ENCODE peak calls at places on chromosomes 7 and 10, in eight cellular contexts. C is adrenal gland, O is fibroblast of lung, H is pancreas, T is upper lobe of right lung, Y is lower lobe of right lung, G is testis, A is right cardiac atrium. U is an unnamed sample.

GRCh38 chr10:33732176-33733025 is 397.9 kb upstream of the NRP1 start:
- DNase-seq in A (no peak), O (peak; percentile 86), Y (no peak), T (no peak), G (no peak), H (no peak), C (no peak), U (peak; percentile 57)

GRCh38 chr10:118595598-118596425 is at the start of gene PRLHR:
- DNase-seq in O (peak; percentile 15), T (no peak), H (peak; percentile 87), C (peak; percentile 32), G (peak; percentile 34), Y (no peak), A (peak; percentile 28), U (peak; percentile 13)

GRCh38 chr10:53153831-53154230 is 381.2 kb upstream of the MBL2 start:
- DNase-seq in C (no peak), A (no peak), G (no peak), O (no peak), H (no peak), Y (no peak), T (no peak), U (no peak)

GRCh38 chr7:4633012-4633411 is 49.1 kb upstream of the FOXK1 start:
- DNase-seq in C (no peak), G (no peak), O (peak; percentile 48), A (no peak), H (no peak), Y (no peak), T (no peak), U (peak; percentile 12)

GRCh38 chr7:155267023-155267422 is 30.7 kb upstream of the INSIG1 start:
- DNase-seq in C (no peak), H (no peak), T (no peak), Y (no peak), G (no peak), O (no peak), A (no peak), U (no peak)

GRCh38 chr10:18238875-18239485 is 98.8 kb downstream of the CACNB2 start:
- DNase-seq in H (no peak), A (no peak), Y (no peak), O (peak; percentile 80), T (no peak), G (peak; percentile 30), C (no peak), U (peak; percentile 23)

GRCh38 chr10:128804411-128804810 is 662.6 kb upstream of the MGMT start:
- DNase-seq in C (no peak), G (no peak), Y (no peak), A (peak; percentile 14), H (no peak), O (no peak), T (no peak), U (no peak)

GRCh38 chr10:71597821-71598498 is 121.6 kb downstream of the C10orf105 start:
- DNase-seq in T (peak; percentile 72), C (peak; percentile 91), O (peak; percentile 45), H (no peak), A (peak; percentile 70), Y (peak; percentile 71), G (peak; percentile 34), U (no peak)

GRCh38 chr7:43362652-43363428 is 220.1 kb upstream of the STK17A start:
- DNase-seq in H (peak; percentile 36), C (peak; percentile 21), A (no peak), T (no peak), G (no peak), Y (no peak), O (peak; percentile 79), U (no peak)

GRCh38 chr7:106393564-106393963 is 108.8 kb upstream of the NAMPT start:
- DNase-seq in Y (no peak), A (no peak), H (no peak), T (no peak), G (no peak), O (no peak), C (no peak), U (no peak)

GRCh38 chr7:142899661-142900060 is 14.1 kb upstream of the TRPV6 start:
- DNase-seq in T (no peak), O (no peak), G (no peak), H (no peak), A (no peak), Y (no peak), C (no peak), U (no peak)

GRCh38 chr7:83077328-83077727 is 85.4 kb downstream of the PCLO start:
- DNase-seq in C (no peak), A (no peak), O (no peak), Y (no peak), H (no peak), T (no peak), G (no peak), U (peak; percentile 2)

GRCh38 chr7:2567663-2568238 is 9.0 kb downstream of the IQCE start:
- DNase-seq in O (peak; percentile 53), Y (peak; percentile 51), C (no peak), A (peak; percentile 39), H (no peak), G (peak; percentile 68), T (no peak), U (peak; percentile 28)

GRCh38 chr7:121071132-121071531 is 82.6 kb downstream of the CPED1 start:
- DNase-seq in O (no peak), Y (no peak), G (no peak), T (no peak), C (no peak), H (no peak), A (no peak), U (no peak)

GRCh38 chr10:70119197-70119596 is 13.4 kb downstream of the AIFM2 start:
- DNase-seq in O (no peak), A (no peak), G (no peak), H (no peak), T (no peak), C (no peak), Y (no peak), U (no peak)

GRCh38 chr7:15407910-15408309 is 153.9 kb downstream of the AGMO start:
- DNase-seq in A (no peak), C (no peak), Y (no peak), G (no peak), T (no peak), H (no peak), O (no peak), U (no peak)

GRCh38 chr10:33134011-33134751 is 176.2 kb upstream of the ITGB1 start:
- DNase-seq in O (peak; percentile 84), A (no peak), C (peak; percentile 91), H (no peak), G (no peak), Y (peak; percentile 69), T (peak; percentile 75), U (peak; percentile 53)

GRCh38 chr7:24924375-24924774 is 55.6 kb downstream of the OSBPL3 start:
- DNase-seq in O (no peak), G (no peak), Y (no peak), H (no peak), A (no peak), T (no peak), C (no peak), U (no peak)

GRCh38 chr10:1179346-1180070 is 123.3 kb downstream of the WDR37 start:
- DNase-seq in G (no peak), H (no peak), O (no peak), T (peak; percentile 13), A (no peak), C (no peak), Y (peak; percentile 13), U (no peak)

GRCh38 chr10:29804025-29804852 is 169.5 kb upstream of the SVIL start:
- DNase-seq in C (peak; percentile 66), H (no peak), Y (peak; percentile 39), A (peak; percentile 19), O (peak; percentile 95), G (no peak), T (no peak), U (peak; percentile 92)

GRCh38 chr10:119672291-119672690 is 21.1 kb downstream of the BAG3 start:
- DNase-seq in Y (no peak), A (no peak), O (no peak), T (no peak), C (no peak), H (peak; percentile 72), G (no peak), U (no peak)

GRCh38 chr10:110269641-110270318 is 34.9 kb downstream of the SMNDC1 start:
- DNase-seq in H (no peak), C (no peak), A (no peak), T (no peak), O (peak; percentile 53), Y (no peak), G (peak; percentile 64), U (peak; percentile 12)

GRCh38 chr10:6148251-6148691 is 54.5 kb upstream of the PFKFB3 start:
- DNase-seq in O (no peak), C (no peak), Y (peak; percentile 56), H (peak; percentile 29), G (no peak), A (no peak), T (no peak), U (no peak)

GRCh38 chr7:99618726-99619125 is 2.0 kb downstream of the ZSCAN25 start:
- DNase-seq in G (no peak), C (no peak), O (no peak), A (no peak), H (no peak), Y (no peak), T (no peak), U (peak; percentile 6)

GRCh38 chr7:140475747-140476333 is 3.5 kb downstream of the MKRN1 start:
- DNase-seq in O (peak; percentile 52), A (no peak), G (peak; percentile 66), T (no peak), H (no peak), Y (no peak), C (no peak), U (peak; percentile 38)

DNA sequence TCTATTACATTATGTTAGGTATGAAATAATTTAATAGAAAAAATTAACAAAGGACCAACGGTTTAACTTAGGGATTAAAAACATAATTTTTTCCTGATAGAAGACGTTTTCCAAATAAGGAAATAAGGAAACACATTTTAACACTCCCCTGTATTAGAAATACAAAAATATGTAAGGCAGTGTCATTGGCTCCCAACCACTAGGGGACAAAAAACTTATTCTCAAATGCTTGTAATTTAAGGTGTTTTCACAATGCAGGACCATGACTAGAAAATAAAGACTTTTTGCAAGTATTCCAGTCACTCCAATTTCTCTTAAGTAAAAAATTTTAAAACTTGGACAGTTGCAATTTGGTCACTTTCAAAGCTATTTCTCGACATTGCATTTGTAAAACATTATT is 98.8 kb upstream of the ODAD2 start:
- DNase-seq in T (no peak), O (no peak), G (no peak), Y (no peak), H (no peak), C (no peak), A (no peak), U (no peak)
- H3K27ac ChIP-seq in T (no peak overlapping the region), O (no peak overlapping the region), G (no peak overlapping the region), Y (no peak overlapping the region), H (no peak overlapping the region), C (no peak overlapping the region), A (no peak overlapping the region), U (no peak overlapping the region)

GRCh38 chr10:16566202-16566805 is 44.6 kb upstream of the C1QL3 start:
- DNase-seq in Y (no peak), G (no peak), A (no peak), O (no peak), C (no peak), T (no peak), H (no peak), U (no peak)
- H3K4me3 ChIP-seq in Y (no peak overlapping the region), G (no peak overlapping the region), A (no peak overlapping the region), O (no peak overlapping the region), C (no peak overlapping the region), T (no peak overlapping the region), H (no peak overlapping the region), U (no peak overlapping the region)

GRCh38 chr10:31294556-31294955 is 24.5 kb upstream of the ZEB1 start:
- DNase-seq in G (no peak), O (no peak), C (no peak), T (no peak), Y (no peak), A (no peak), H (no peak), U (no peak)
- H3K27ac ChIP-seq in G (no peak overlapping the region), O (no peak overlapping the region), C (no peak overlapping the region), T (no peak overlapping the region), Y (no peak overlapping the region), A (no peak overlapping the region), H (no peak overlapping the region), U (no peak overlapping the region)

GRCh38 chr10:107579970-107580369 is 415.5 kb upstream of the SORCS1 start:
- DNase-seq in H (no peak), Y (no peak), A (no peak), C (no peak), O (no peak), G (no peak), T (no peak), U (no peak)
- H3K4me3 ChIP-seq in H (no peak overlapping the region), Y (no peak overlapping the region), A (no peak overlapping the region), C (no peak overlapping the region), O (no peak overlapping the region), G (no peak overlapping the region), T (no peak overlapping the region), U (no peak overlapping the region)